ENCODE peak calls at places on chromosomes 3 and 15, in seven cellular contexts. N, P, R, Z, G, F and H are unnamed samples. For H3K36me3, the result is how much of the 10 kb centered on the place peaks cover.

GRCh38 chr15:40958146-40958545 is 4.9 kb downstream of the CHAC1 start:
- DNase-seq in G (no peak), P (no peak), N (no peak), F (no peak), R (no peak), Z (no peak), H (peak)

GRCh38 chr3:150546226-150547044 is at the start of the genes EIF2A and SERP1:
- DNase-seq in F (peak), N (peak), G (peak), P (peak), R (peak), Z (peak), H (peak)

GRCh38 chr15:68277131-68277604 is 377 bp upstream of the FEM1B start:
- DNase-seq in P (peak), Z (no peak), N (no peak), F (peak), R (no peak), G (no peak), H (peak)

GRCh38 chr15:82315519-82316246 is 33.6 kb downstream of the GOLGA6L10 start:
- DNase-seq in P (no peak), Z (no peak), N (no peak), R (peak), G (peak), F (no peak), H (no peak)

GRCh38 chr3:179840985-179841384 is 188.1 kb downstream of the USP13 start:
- DNase-seq in R (no peak), F (peak), Z (no peak), N (no peak), G (no peak), P (no peak), H (peak)

GRCh38 chr3:103873024-103873423 is 1438.2 kb downstream of the ZPLD1 start:
- DNase-seq in Z (no peak), P (no peak), N (no peak), G (no peak), F (no peak), R (no peak), H (no peak)

GRCh38 chr3:193662757-193663322 is 69.8 kb downstream of the OPA1 start:
- DNase-seq in G (no peak), F (peak), R (no peak), P (no peak), Z (no peak), N (no peak), H (no peak)

GRCh38 chr3:19348500-19348899 is 200.2 kb downstream of the KCNH8 start:
- DNase-seq in P (no peak), R (no peak), Z (no peak), F (no peak), G (no peak), N (no peak), H (no peak)

GRCh38 chr3:67642190-67642589 is 12.2 kb downstream of the SUCLG2 start:
- DNase-seq in Z (no peak), G (no peak), F (no peak), R (no peak), P (no peak), N (no peak), H (no peak)

GRCh38 chr3:57402675-57403074 is 110.2 kb upstream of the ASB14 start:
- DNase-seq in Z (no peak), G (no peak), F (no peak), N (no peak), R (no peak), P (no peak), H (no peak)

GRCh38 chr3:14364580-14365292 is 37.7 kb upstream of the SLC6A6 start:
- DNase-seq in Z (no peak), R (no peak), G (no peak), P (no peak), F (no peak), N (no peak), H (no peak)

GRCh38 chr3:107938128-107938527 is 152.7 kb downstream of the CD47 start:
- DNase-seq in R (no peak), P (no peak), G (no peak), N (no peak), Z (no peak), F (peak), H (peak)

GRCh38 chr3:195154793-195155535 is 116.0 kb downstream of the XXYLT1 start:
- DNase-seq in Z (peak), P (peak), N (peak), G (peak), R (peak), F (peak), H (peak)

GRCh38 chr3:184345678-184346144 is 8.3 kb downstream of the FAM131A start:
- DNase-seq in G (peak), P (peak), F (peak), Z (no peak), R (no peak), N (no peak), H (peak)

GRCh38 chr3:16552757-16553156 is 39.3 kb upstream of the RFTN1 start:
- DNase-seq in G (no peak), F (no peak), P (no peak), Z (no peak), N (no peak), R (no peak), H (no peak)

GRCh38 chr3:45140392-45140791 is 5.8 kb downstream of the CDCP1 start:
- DNase-seq in P (no peak), F (no peak), G (no peak), Z (no peak), R (no peak), N (no peak), H (no peak)

GRCh38 chr3:71744738-71745137 is 8.9 kb upstream of the GPR27 start:
- DNase-seq in N (no peak), G (no peak), Z (no peak), F (no peak), R (no peak), P (no peak), H (no peak)

GRCh38 chr3:55519016-55519415 is 31.9 kb upstream of the WNT5A start:
- DNase-seq in G (no peak), Z (no peak), F (no peak), N (no peak), P (no peak), R (no peak), H (no peak)

GRCh38 chr15:53862371-53862770 is 102.9 kb upstream of the WDR72 start:
- DNase-seq in Z (no peak), P (no peak), G (no peak), F (no peak), N (no peak), R (no peak), H (no peak)

GRCh38 chr15:58487041-58487723 is 55.4 kb downstream of the LIPC start:
- DNase-seq in G (no peak), R (no peak), F (no peak), N (no peak), Z (no peak), P (no peak), H (no peak)

GRCh38 chr15:78537266-78537665 is 3.0 kb upstream of the PSMA4 start:
- DNase-seq in N (no peak), F (no peak), G (no peak), R (no peak), P (no peak), Z (no peak), H (no peak)

GRCh38 chr3:160885791-160886286 is 129.8 kb downstream of the PPM1L start:
- DNase-seq in N (peak), Z (no peak), R (no peak), G (peak), P (peak), F (peak), H (peak)

GRCh38 chr3:191003742-191004141 is 141.2 kb upstream of the GMNC start:
- DNase-seq in R (no peak), N (no peak), G (no peak), Z (no peak), P (no peak), F (no peak), H (no peak)

GRCh38 chr15:77026501-77027110 is 31.7 kb downstream of the PSTPIP1 start:
- DNase-seq in Z (no peak), R (peak), G (no peak), N (no peak), P (peak), F (no peak), H (no peak)

GRCh38 chr3:33915796-33916589 is 117.6 kb downstream of the PDCD6IP start:
- DNase-seq in R (no peak), F (peak), N (no peak), P (no peak), G (no peak), Z (no peak), H (peak)
- TF ChIP-seq CTCF in R (no peak), F (peak), N (no peak), P (no peak), G (peak), Z (peak), H (no peak)

DNA sequence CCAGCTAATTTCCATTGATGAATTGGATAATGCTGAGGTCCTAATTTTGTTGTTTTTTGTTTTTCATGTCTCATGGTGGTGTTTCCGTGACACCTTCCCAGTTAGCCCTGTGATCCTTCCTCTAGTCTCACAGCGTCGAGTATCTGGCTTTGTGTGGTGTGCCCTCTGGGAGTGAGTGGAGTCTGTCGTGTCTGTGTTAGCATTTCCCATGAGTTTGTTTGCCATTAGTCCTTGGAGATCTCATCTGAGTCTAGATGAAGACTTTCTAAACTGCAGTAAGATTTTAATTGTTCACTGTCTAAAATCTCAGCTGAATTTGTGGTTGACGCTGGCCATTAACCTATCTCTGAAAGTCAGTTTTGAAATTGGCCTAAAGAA is 224.2 kb downstream of the ITPR1 start:
- DNase-seq in R (no peak), Z (no peak), P (no peak), G (no peak), N (no peak), F (no peak), H (no peak)
- H3K36me3 ChIP-seq in R (under half), Z (under half), P (under half), G (under half), N (under half), F (under half), H (under half)

GRCh38 chr3:52175416-52176187 is 21.4 kb upstream of the POC1A start:
- DNase-seq in G (no peak), F (no peak), Z (no peak), P (no peak), N (no peak), R (peak), H (no peak)

GRCh38 chr3:52178537-52178936 is 19.4 kb upstream of the ALAS1 start:
- DNase-seq in R (no peak), F (no peak), G (no peak), N (no peak), Z (no peak), P (no peak), H (no peak)

GRCh38 chr3:52176188-52176752 is 21.7 kb upstream of the ALAS1 start:
- DNase-seq in F (no peak), R (peak), P (no peak), Z (no peak), G (no peak), N (no peak), H (no peak)

GRCh38 chr3:52177701-52178042 is 20.3 kb upstream of the ALAS1 start:
- DNase-seq in G (no peak), Z (no peak), N (no peak), P (no peak), F (no peak), R (peak), H (peak)

GRCh38 chr3:52176951-52177700 is 20.8 kb upstream of the ALAS1 start:
- DNase-seq in G (no peak), P (no peak), N (no peak), R (peak), Z (no peak), F (no peak), H (peak)
- TF ChIP-seq CTCF in G (no peak), P (no peak), N (no peak), R (no peak), Z (no peak), F (no peak), H (no peak)

GRCh38 chr15:70156781-70157261 is 59.1 kb upstream of the TLE3 start:
- DNase-seq in G (peak), R (no peak), Z (no peak), N (no peak), F (peak), P (no peak), H (peak)
- H3K36me3 ChIP-seq in G (under half), R (under half), Z (under half), N (under half), F (under half), P (under half), H (under half)

GRCh38 chr3:66418432-66419052 is 82.3 kb downstream of the LRIG1 start:
- DNase-seq in N (no peak), R (no peak), G (peak), Z (no peak), F (no peak), P (peak), H (peak)
- TF ChIP-seq CTCF in N (no peak), R (no peak), G (peak), Z (no peak), F (no peak), P (no peak), H (peak)

GRCh38 chr3:49725906-49726681 is 2.3 kb upstream of the GMPPB start:
- DNase-seq in P (peak), Z (no peak), F (no peak), N (no peak), G (peak), R (no peak), H (no peak)

GRCh38 chr3:49727154-49727923 is 3.6 kb upstream of the GMPPB start:
- DNase-seq in F (no peak), N (no peak), P (no peak), R (peak), G (peak), Z (no peak), H (no peak)

GRCh38 chr3:49724586-49724985 is 835 bp upstream of the GMPPB start:
- DNase-seq in F (no peak), R (peak), N (no peak), Z (no peak), P (peak), G (peak), H (peak)

GRCh38 chr3:49723631-49724551 is at the start of gene GMPPB:
- DNase-seq in F (peak), Z (peak), N (peak), G (peak), R (peak), P (peak), H (peak)

GRCh38 chr3:49727924-49728361 is 4.2 kb upstream of the GMPPB start:
- DNase-seq in Z (no peak), N (no peak), P (no peak), F (no peak), R (no peak), G (no peak), H (no peak)
- H3K36me3 ChIP-seq in Z (under half), N (under half), P (under half), F (under half), R (half or more), G (half or more), H (under half)

GRCh38 chr3:73874596-73874995 is 249.9 kb upstream of the PDZRN3 start:
- DNase-seq in P (no peak), G (no peak), F (no peak), R (no peak), N (no peak), Z (no peak), H (no peak)

GRCh38 chr3:73867524-73867923 is 242.8 kb upstream of the PDZRN3 start:
- DNase-seq in G (no peak), F (no peak), Z (no peak), P (no peak), N (no peak), R (no peak), H (no peak)

GRCh38 chr3:73863546-73864079 is 238.9 kb upstream of the PDZRN3 start:
- DNase-seq in G (no peak), N (no peak), P (no peak), F (no peak), R (no peak), Z (no peak), H (no peak)

DNA sequence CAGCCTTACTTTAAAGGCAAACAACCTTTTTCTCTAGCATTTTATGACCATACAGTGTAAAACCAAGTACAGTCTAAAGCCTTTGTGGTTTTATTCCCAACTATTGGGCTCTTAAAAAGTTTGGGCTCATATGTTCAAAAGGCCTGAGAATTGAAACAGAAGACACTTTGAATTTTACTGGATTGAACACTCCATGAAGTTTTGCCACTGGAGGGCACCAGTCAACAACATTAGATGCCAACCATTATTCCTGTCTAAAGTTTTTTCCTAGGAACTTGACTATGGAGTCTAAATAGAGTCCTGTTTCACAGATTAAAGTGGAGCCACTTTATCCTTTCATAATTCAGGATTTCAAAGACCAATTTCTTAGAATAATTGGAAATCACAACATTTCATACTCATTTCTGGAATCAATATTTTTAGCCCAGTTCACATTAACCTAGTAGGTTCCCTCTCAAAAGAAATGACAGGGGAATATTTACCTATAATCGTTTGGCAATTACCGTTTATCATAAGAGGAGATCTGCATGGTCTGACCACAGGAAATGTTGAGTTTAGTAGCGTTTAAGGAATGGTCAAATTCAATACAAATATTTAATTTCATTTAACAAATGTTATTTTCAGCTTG is 244.1 kb upstream of the PDZRN3 start:
- DNase-seq in P (peak), G (no peak), Z (peak), F (peak), N (no peak), R (no peak), H (peak)
- TF ChIP-seq CTCF in P (peak), G (peak), Z (peak), F (peak), N (peak), R (peak), H (peak)

GRCh38 chr3:47034868-47035489 is 55.5 kb downstream of the NBEAL2 start:
- DNase-seq in G (no peak), R (no peak), Z (no peak), F (no peak), N (no peak), P (no peak), H (no peak)

GRCh38 chr3:47035645-47036044 is 56.2 kb downstream of the NBEAL2 start:
- DNase-seq in F (no peak), R (no peak), G (no peak), P (no peak), Z (no peak), N (no peak), H (no peak)

GRCh38 chr3:47041114-47041513 is 61.6 kb downstream of the NBEAL2 start:
- DNase-seq in F (no peak), G (no peak), P (no peak), N (no peak), Z (no peak), R (no peak), H (no peak)

GRCh38 chr3:47036145-47036544 is 56.7 kb downstream of the NBEAL2 start:
- DNase-seq in P (no peak), G (no peak), R (no peak), N (no peak), F (no peak), Z (no peak), H (no peak)
- H3K36me3 ChIP-seq in P (under half), G (half or more), R (half or more), N (under half), F (half or more), Z (under half), H (under half)

GRCh38 chr3:12454808-12455121 is 29.5 kb upstream of the TSEN2 start:
- DNase-seq in P (no peak), N (no peak), Z (no peak), G (no peak), R (no peak), F (peak), H (no peak)

GRCh38 chr3:12452361-12453330 is 31.6 kb upstream of the TSEN2 start:
- DNase-seq in Z (no peak), G (no peak), N (no peak), P (no peak), F (no peak), R (no peak), H (no peak)

GRCh38 chr3:12455740-12456139 is 28.5 kb upstream of the TSEN2 start:
- DNase-seq in N (no peak), Z (no peak), F (no peak), G (no peak), R (no peak), P (no peak), H (no peak)

GRCh38 chr3:12451960-12452359 is 32.3 kb upstream of the TSEN2 start:
- DNase-seq in G (no peak), Z (no peak), F (no peak), P (no peak), N (no peak), R (no peak), H (no peak)

DNA sequence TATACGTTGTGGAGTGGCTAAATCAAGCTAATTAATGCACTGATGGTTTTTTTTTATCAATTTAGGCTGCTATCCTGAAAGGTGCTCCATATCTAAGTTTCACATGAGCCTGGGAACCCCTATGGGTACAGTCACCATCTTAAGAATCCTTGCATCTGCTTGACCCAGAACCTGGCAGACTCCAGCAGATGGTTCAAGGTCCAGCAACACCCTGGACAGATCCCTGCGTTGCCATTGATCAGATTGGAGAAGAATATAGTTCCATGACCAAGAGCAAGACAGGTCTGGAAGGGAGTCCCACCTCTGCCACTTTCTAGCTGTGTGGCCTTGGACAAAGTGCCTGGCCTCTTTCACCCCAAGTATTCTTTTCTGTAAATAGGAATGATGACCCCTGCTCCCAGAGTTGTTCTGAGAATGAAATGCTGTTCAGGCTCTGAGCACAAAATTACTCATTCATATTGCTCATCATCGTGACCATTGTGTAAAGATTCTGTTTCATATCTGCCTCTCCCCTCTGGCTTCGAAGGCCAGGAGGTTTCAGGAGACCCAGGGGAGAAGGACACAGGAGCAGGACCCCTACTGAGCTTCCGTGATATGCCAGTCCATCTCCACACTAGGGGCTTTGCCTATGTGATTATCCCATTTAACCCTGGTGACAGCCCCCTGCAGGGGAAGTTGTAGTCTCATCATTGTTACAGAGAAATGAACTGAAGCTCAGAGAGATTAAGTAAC is 30.0 kb upstream of the TSEN2 start:
- DNase-seq in Z (no peak), G (no peak), F (peak), R (no peak), N (no peak), P (no peak), H (no peak)
- TF ChIP-seq CTCF in Z (no peak), G (no peak), F (no peak), R (no peak), N (no peak), P (no peak), H (no peak)